ENCODE peak calls at places on chromosome 18, in nine cellular contexts. Z is HCT116, B is fibroblast of lung, D is brain microvascular endothelial cell, I is ovary, F is transverse colon, Q is IMR-90, L is A549, U is heart right ventricle. K is an unnamed sample.

GRCh38 chr18:32454667-32455066 is 16.0 kb downstream of the GAREM1 start:
- DNase-seq in Z (no peak), B (no peak), D (no peak), I (no peak), F (no peak), Q (peak), L (no peak), U (no peak), K (no peak)

GRCh38 chr18:41395695-41396094 is 559.3 kb upstream of the PIK3C3 start:
- DNase-seq in Z (no peak), B (peak), D (peak), I (no peak), F (no peak), Q (peak), L (no peak), U (no peak), K (no peak)

GRCh38 chr18:50659091-50660003 is 99.5 kb downstream of the MAPK4 start:
- DNase-seq in Z (peak), B (peak), D (peak), I (no peak), F (no peak), Q (peak), L (peak), U (no peak), K (no peak)

GRCh38 chr18:47944972-47945843 is 14.7 kb upstream of the SMAD2 start:
- DNase-seq in Z (no peak), B (peak), D (no peak), I (no peak), F (no peak), Q (peak), L (peak), U (no peak), K (no peak)

GRCh38 chr18:48038636-48039035 is 108.2 kb upstream of the SMAD2 start:
- DNase-seq in Z (no peak), B (no peak), D (no peak), I (no peak), F (no peak), Q (no peak), L (no peak), U (no peak), K (no peak)

GRCh38 chr18:80023173-80023572 is 11.1 kb upstream of the RBFA start:
- DNase-seq in Z (peak), B (no peak), D (no peak), I (no peak), F (no peak), Q (no peak), L (peak), U (no peak), K (no peak)

GRCh38 chr18:79867666-79868065 is 69.9 kb downstream of the KCNG2 start:
- DNase-seq in Z (no peak), B (no peak), D (no peak), I (no peak), F (no peak), Q (no peak), L (no peak), U (no peak), K (no peak)

GRCh38 chr18:29164993-29165599 is 988.2 kb upstream of the CDH2 start:
- DNase-seq in Z (peak), B (peak), D (peak), I (no peak), F (no peak), Q (peak), L (peak), U (no peak), K (no peak)

GRCh38 chr18:75223687-75224347 is 13.2 kb downstream of the TSHZ1 start:
- DNase-seq in Z (no peak), B (peak), D (no peak), I (no peak), F (no peak), Q (peak), L (no peak), U (no peak), K (no peak)

GRCh38 chr18:28007841-28008240 is 169.1 kb downstream of the CDH2 start:
- DNase-seq in Z (no peak), B (peak), D (peak), I (no peak), F (no peak), Q (peak), L (no peak), U (no peak), K (no peak)

GRCh38 chr18:50013363-50014138 is 181.4 kb downstream of the MYO5B start:
- DNase-seq in Z (no peak), B (peak), D (no peak), I (no peak), F (no peak), Q (peak), L (no peak), U (no peak), K (no peak)

GRCh38 chr18:69161383-69162028 is 239.2 kb upstream of the DOK6 start:
- DNase-seq in Z (no peak), B (peak), D (peak), I (no peak), F (no peak), Q (peak), L (peak), U (no peak), K (no peak)

GRCh38 chr18:31373641-31374040 is 2.9 kb upstream of the DSG4 start:
- DNase-seq in Z (no peak), B (no peak), D (no peak), I (no peak), F (no peak), Q (no peak), L (no peak), U (no peak), K (no peak)

GRCh38 chr18:26655614-26656400 is 107.5 kb upstream of the KCTD1 start:
- DNase-seq in Z (no peak), B (peak), D (peak), I (peak), F (peak), Q (peak), L (peak), U (peak), K (peak)

GRCh38 chr18:36572135-36572856 is 256.5 kb downstream of the TPGS2 start:
- DNase-seq in Z (peak), B (peak), D (peak), I (peak), F (peak), Q (peak), L (peak), U (no peak), K (no peak)

GRCh38 chr18:58046087-58046793 is 2.2 kb downstream of the NEDD4L start:
- DNase-seq in Z (no peak), B (peak), D (no peak), I (no peak), F (no peak), Q (no peak), L (no peak), U (no peak), K (no peak)

GRCh38 chr18:69705987-69706386 is 241.7 kb downstream of the CD226 start:
- DNase-seq in Z (no peak), B (no peak), D (no peak), I (no peak), F (no peak), Q (no peak), L (no peak), U (no peak), K (no peak)

DNA sequence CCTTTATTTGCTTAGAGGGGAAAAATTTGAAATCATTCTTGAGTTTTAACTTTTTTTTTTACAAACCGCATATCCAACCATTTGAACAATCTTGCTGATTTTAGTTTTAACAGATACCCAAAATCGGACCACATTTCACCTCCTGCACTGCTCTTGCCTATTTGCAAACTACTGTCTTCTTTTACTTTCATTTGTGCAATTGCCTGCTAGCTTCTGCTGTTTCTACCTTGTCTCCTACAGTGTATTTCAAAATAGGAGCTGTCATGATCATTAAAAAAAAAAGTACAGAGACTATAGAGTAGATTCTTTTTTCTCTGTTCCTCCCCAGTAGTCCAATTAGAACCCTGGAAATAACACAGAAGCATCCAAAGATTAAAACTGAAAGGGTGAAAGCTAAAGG is 1081.2 kb downstream of the SOCS6 start:
- DNase-seq in Z (no peak), B (no peak), D (no peak), I (no peak), F (no peak), Q (no peak), L (no peak), U (no peak), K (no peak)
- H3K27ac ChIP-seq in Z (no peak), B (no peak), D (no peak), I (no peak), F (no peak), Q (no peak), L (no peak), U (no peak), K (no peak)

GRCh38 chr18:11178951-11179549 is 29.7 kb upstream of the PIEZO2 start:
- DNase-seq in Z (no peak), B (peak), D (no peak), I (peak), F (no peak), Q (no peak), L (no peak), U (peak), K (no peak)

GRCh38 chr18:11176416-11176815 is 27.0 kb upstream of the PIEZO2 start:
- DNase-seq in Z (no peak), B (peak), D (peak), I (no peak), F (no peak), Q (peak), L (peak), U (no peak), K (no peak)

GRCh38 chr18:11179959-11180519 is 30.7 kb upstream of the PIEZO2 start:
- DNase-seq in Z (no peak), B (no peak), D (no peak), I (no peak), F (no peak), Q (no peak), L (no peak), U (no peak), K (no peak)

GRCh38 chr18:11175266-11175947 is 26.0 kb upstream of the PIEZO2 start:
- DNase-seq in Z (no peak), B (peak), D (peak), I (no peak), F (no peak), Q (peak), L (no peak), U (no peak), K (no peak)

GRCh38 chr18:11177382-11177781 is 28.0 kb upstream of the PIEZO2 start:
- DNase-seq in Z (no peak), B (no peak), D (no peak), I (no peak), F (no peak), Q (no peak), L (no peak), U (no peak), K (no peak)
- TF ChIP-seq CTCF in Z (no peak), B (no peak), D (no peak), I (no peak), F (no peak), Q (no peak), L (no peak), U (no peak), K (no peak)

DNA sequence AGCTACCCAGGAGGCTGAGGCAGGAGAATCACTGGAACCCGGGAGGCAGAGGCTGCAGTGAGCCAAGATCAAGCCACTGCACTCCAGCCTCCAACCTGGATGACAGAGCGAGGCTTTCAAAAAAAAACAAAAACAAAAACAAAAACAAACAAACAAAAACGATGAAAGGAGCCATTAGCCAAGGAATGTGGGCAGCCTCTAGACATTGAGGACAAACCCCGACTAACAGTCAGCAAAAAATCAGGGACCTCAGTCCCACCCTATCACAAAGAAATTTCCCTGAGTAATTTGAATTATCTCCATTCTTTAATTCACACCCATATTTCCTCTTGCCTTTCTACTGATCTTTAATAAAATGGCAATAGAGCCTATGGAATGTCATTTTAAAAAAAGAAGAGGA is 75.8 kb downstream of the MBD2 start:
- DNase-seq in Z (no peak), B (no peak), D (no peak), I (no peak), F (no peak), Q (no peak), L (no peak), U (no peak), K (no peak)
- H3K27ac ChIP-seq in Z (peak), B (peak), D (peak), I (no peak), F (peak), Q (peak), L (peak), U (no peak), K (no peak)

DNA sequence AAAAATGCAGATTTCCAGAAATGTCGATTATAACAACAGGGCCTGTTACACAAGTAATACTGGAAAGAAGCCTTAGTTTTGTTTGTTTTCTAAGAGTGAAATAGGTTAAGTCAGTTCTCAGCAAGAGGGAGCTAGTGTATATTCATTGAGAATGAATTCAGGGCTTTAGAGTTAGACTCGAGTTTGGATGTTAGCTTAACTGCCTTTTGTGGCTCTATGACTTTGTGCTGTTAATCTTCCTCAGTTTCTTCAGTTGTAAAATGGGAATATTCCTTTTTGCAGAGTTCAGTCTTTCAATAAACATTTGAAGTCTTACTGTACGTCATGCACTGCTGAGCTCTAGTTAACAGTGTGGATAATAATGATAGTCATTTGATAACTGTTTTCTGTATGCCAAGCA is 989 bp downstream of the NDUFV2 start:
- DNase-seq in Z (no peak), B (no peak), D (no peak), I (no peak), F (no peak), Q (peak), L (no peak), U (no peak), K (no peak)
- TF ChIP-seq CTCF in Z (no peak), B (no peak), D (no peak), I (no peak), F (no peak), Q (peak), L (no peak), U (peak), K (peak)

GRCh38 chr18:55477537-55478300 is 110.3 kb downstream of the TCF4 start:
- DNase-seq in Z (no peak), B (peak), D (no peak), I (no peak), F (no peak), Q (peak), L (no peak), U (no peak), K (no peak)
- H3K27ac ChIP-seq in Z (no peak), B (peak), D (no peak), I (peak), F (peak), Q (peak), L (no peak), U (peak), K (peak)

GRCh38 chr18:60411715-60412114 is 39.1 kb upstream of the MC4R start:
- DNase-seq in Z (peak), B (no peak), D (no peak), I (no peak), F (no peak), Q (no peak), L (no peak), U (no peak), K (no peak)

GRCh38 chr18:60417946-60418345 is 45.4 kb upstream of the MC4R start:
- DNase-seq in Z (no peak), B (no peak), D (no peak), I (no peak), F (no peak), Q (no peak), L (no peak), U (no peak), K (no peak)

DNA sequence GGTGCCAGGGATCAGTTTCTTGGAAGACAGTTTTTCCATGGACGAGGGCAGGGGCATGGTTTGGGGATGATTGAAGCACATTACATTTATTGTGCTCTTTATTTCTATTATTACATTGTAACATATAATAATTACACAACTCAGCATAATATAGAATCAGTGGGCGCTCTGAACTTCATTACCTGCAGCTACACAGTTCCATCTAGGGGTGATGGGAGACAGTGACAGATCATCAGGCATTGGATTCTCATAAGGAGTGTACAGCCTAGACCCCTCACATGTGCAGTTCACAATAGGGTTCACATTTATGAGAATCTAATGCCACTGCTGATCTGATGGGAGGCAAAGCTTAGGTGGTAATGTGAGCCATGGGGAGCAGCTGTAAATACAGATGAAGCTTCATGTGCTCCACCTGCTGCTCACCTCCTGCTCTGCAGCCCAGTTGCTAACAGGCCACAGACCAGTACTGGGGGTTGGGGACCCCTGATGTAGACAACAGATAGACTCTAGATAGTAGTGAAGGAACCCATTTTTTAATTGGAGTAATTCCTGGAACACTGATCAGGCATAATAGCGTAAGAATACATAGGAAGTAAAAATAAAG is 41.5 kb upstream of the MC4R start:
- DNase-seq in Z (peak), B (peak), D (no peak), I (no peak), F (peak), Q (peak), L (peak), U (no peak), K (no peak)
- TF ChIP-seq CTCF in Z (peak), B (peak), D (peak), I (no peak), F (peak), Q (peak), L (peak), U (no peak), K (no peak)

DNA sequence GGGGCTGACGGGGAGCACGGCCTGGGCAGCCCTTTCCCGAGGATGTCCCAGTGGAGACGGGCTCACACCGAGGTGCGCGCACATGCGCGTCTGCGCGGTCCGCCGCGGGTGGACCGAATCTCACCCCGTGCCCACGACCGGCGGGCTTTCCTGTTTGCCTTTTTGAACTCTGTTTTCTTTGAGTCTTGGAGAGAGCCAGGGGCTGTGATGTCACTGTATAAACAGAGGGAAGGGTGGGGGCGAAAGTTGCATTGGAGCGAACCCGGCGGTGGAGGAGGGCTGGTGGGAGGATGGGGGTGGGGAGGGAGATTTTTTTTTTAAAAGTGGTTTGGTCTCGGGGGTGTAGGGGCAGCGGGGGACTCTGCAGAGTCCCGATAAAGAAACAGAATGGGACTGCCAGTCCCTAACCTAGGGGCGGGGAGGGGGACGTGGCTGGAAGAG is 141.2 kb upstream of the CTAGE1 start:
- DNase-seq in Z (no peak), B (peak), D (peak), I (peak), F (peak), Q (peak), L (peak), U (peak), K (no peak)
- H3K27ac ChIP-seq in Z (no peak), B (peak), D (peak), I (peak), F (peak), Q (peak), L (peak), U (peak), K (no peak)

GRCh38 chr18:13375302-13376255 is 157.0 kb downstream of the LDLRAD4 start:
- DNase-seq in Z (peak), B (peak), D (peak), I (peak), F (no peak), Q (peak), L (peak), U (peak), K (peak)
- TF ChIP-seq CTCF in Z (peak), B (no peak), D (peak), I (no peak), F (no peak), Q (no peak), L (no peak), U (no peak), K (no peak)

GRCh38 chr18:63315879-63316278 is 3.7 kb downstream of the BCL2 start:
- DNase-seq in Z (no peak), B (peak), D (no peak), I (no peak), F (no peak), Q (no peak), L (no peak), U (no peak), K (no peak)

GRCh38 chr18:63316612-63317555 is 2.7 kb downstream of the BCL2 start:
- DNase-seq in Z (no peak), B (no peak), D (no peak), I (no peak), F (peak), Q (no peak), L (no peak), U (no peak), K (no peak)

GRCh38 chr18:63314062-63314790 is 5.3 kb downstream of the BCL2 start:
- DNase-seq in Z (no peak), B (no peak), D (no peak), I (no peak), F (no peak), Q (no peak), L (no peak), U (no peak), K (no peak)

GRCh38 chr18:63313409-63313917 is 6.1 kb downstream of the BCL2 start:
- DNase-seq in Z (no peak), B (no peak), D (no peak), I (no peak), F (no peak), Q (no peak), L (no peak), U (no peak), K (no peak)

GRCh38 chr18:63314991-63315662 is 4.4 kb downstream of the BCL2 start:
- DNase-seq in Z (no peak), B (no peak), D (no peak), I (no peak), F (no peak), Q (no peak), L (no peak), U (no peak), K (no peak)
- H3K27ac ChIP-seq in Z (no peak), B (no peak), D (no peak), I (no peak), F (peak), Q (no peak), L (no peak), U (no peak), K (peak)